ENCODE peak calls at places on chromosome 21, in ten cellular contexts. One of them, this sample, is unnamed.

GRCh38 chr21:26572668-26573381 is at the start of gene CYYR1:
- DNase-seq in osteocyte: peak; percentile 85
- DNase-seq in upper lobe of left lung: peak; percentile 85
- DNase-seq in Calu3: no peak
- DNase-seq in right lobe of liver: peak; percentile 35
- DNase-seq in prostate gland: no peak
- DNase-seq in sigmoid colon: no peak
- DNase-seq in WTC11: peak; percentile 75
- DNase-seq in cardiac muscle cell: peak; percentile 7
- DNase-seq in epithelial cell of esophagus: peak; percentile 35
- DNase-seq in this sample: peak; percentile 56

GRCh38 chr21:38958940-38959685 is 153.4 kb downstream of the ETS2 start:
- DNase-seq in sigmoid colon: peak; percentile 83
- DNase-seq in epithelial cell of esophagus: peak; percentile 72
- DNase-seq in prostate gland: no peak
- DNase-seq in Calu3: peak; percentile 13
- DNase-seq in cardiac muscle cell: peak; percentile 88
- DNase-seq in right lobe of liver: peak; percentile 42
- DNase-seq in upper lobe of left lung: no peak
- DNase-seq in WTC11: no peak
- DNase-seq in osteocyte: no peak
- DNase-seq in this sample: no peak

GRCh38 chr21:25234857-25235801 is 372.2 kb downstream of the MRPL39 start:
- DNase-seq in right lobe of liver: no peak
- DNase-seq in sigmoid colon: no peak
- DNase-seq in osteocyte: no peak
- DNase-seq in cardiac muscle cell: no peak
- DNase-seq in WTC11: no peak
- DNase-seq in epithelial cell of esophagus: no peak
- DNase-seq in upper lobe of left lung: no peak
- DNase-seq in Calu3: no peak
- DNase-seq in prostate gland: no peak
- DNase-seq in this sample: no peak

GRCh38 chr21:42513151-42513984 is at the start of gene SLC37A1:
- DNase-seq in Calu3: peak; percentile 35
- DNase-seq in cardiac muscle cell: no peak
- DNase-seq in epithelial cell of esophagus: peak; percentile 28
- DNase-seq in osteocyte: no peak
- DNase-seq in sigmoid colon: peak; percentile 61
- DNase-seq in WTC11: peak; percentile 62
- DNase-seq in right lobe of liver: peak; percentile 57
- DNase-seq in upper lobe of left lung: peak; percentile 92
- DNase-seq in prostate gland: no peak
- DNase-seq in this sample: peak; percentile 35

GRCh38 chr21:24428539-24429186 is 1178.6 kb downstream of the MRPL39 start:
- DNase-seq in osteocyte: no peak
- DNase-seq in WTC11: no peak
- DNase-seq in prostate gland: no peak
- DNase-seq in upper lobe of left lung: no peak
- DNase-seq in Calu3: no peak
- DNase-seq in cardiac muscle cell: no peak
- DNase-seq in right lobe of liver: no peak
- DNase-seq in epithelial cell of esophagus: no peak
- DNase-seq in sigmoid colon: no peak
- DNase-seq in this sample: no peak

GRCh38 chr21:44259082-44259705 is 2.5 kb downstream of the DNMT3L start:
- DNase-seq in WTC11: no peak
- DNase-seq in cardiac muscle cell: peak; percentile 51
- DNase-seq in sigmoid colon: no peak
- DNase-seq in epithelial cell of esophagus: no peak
- DNase-seq in upper lobe of left lung: no peak
- DNase-seq in Calu3: no peak
- DNase-seq in right lobe of liver: no peak
- DNase-seq in osteocyte: no peak
- DNase-seq in prostate gland: no peak
- DNase-seq in this sample: no peak

GRCh38 chr21:40680311-40680710 is 166.6 kb downstream of the DSCAM start:
- DNase-seq in Calu3: no peak
- DNase-seq in epithelial cell of esophagus: no peak
- DNase-seq in cardiac muscle cell: no peak
- DNase-seq in WTC11: no peak
- DNase-seq in upper lobe of left lung: no peak
- DNase-seq in osteocyte: no peak
- DNase-seq in prostate gland: no peak
- DNase-seq in right lobe of liver: no peak
- DNase-seq in sigmoid colon: no peak
- DNase-seq in this sample: no peak

GRCh38 chr21:42043201-42043895 is 27.8 kb upstream of the UMODL1 start:
- DNase-seq in WTC11: no peak
- DNase-seq in cardiac muscle cell: no peak
- DNase-seq in epithelial cell of esophagus: no peak
- DNase-seq in sigmoid colon: no peak
- DNase-seq in Calu3: no peak
- DNase-seq in osteocyte: no peak
- DNase-seq in prostate gland: no peak
- DNase-seq in right lobe of liver: no peak
- DNase-seq in upper lobe of left lung: no peak
- DNase-seq in this sample: no peak

GRCh38 chr21:39083377-39084008 is 99.8 kb downstream of the PSMG1 start:
- DNase-seq in sigmoid colon: no peak
- DNase-seq in epithelial cell of esophagus: peak; percentile 90
- DNase-seq in cardiac muscle cell: peak; percentile 52
- DNase-seq in right lobe of liver: peak; percentile 76
- DNase-seq in Calu3: no peak
- DNase-seq in WTC11: no peak
- DNase-seq in osteocyte: no peak
- DNase-seq in prostate gland: peak; percentile 73
- DNase-seq in upper lobe of left lung: no peak
- DNase-seq in this sample: no peak

GRCh38 chr21:39885119-39885848 is 18.0 kb downstream of the PCP4 start:
- DNase-seq in right lobe of liver: no peak
- DNase-seq in epithelial cell of esophagus: no peak
- DNase-seq in osteocyte: no peak
- DNase-seq in upper lobe of left lung: peak; percentile 49
- DNase-seq in cardiac muscle cell: no peak
- DNase-seq in Calu3: no peak
- DNase-seq in sigmoid colon: peak; percentile 91
- DNase-seq in prostate gland: no peak
- DNase-seq in WTC11: no peak
- DNase-seq in this sample: no peak

GRCh38 chr21:43305811-43306311 is 121.1 kb downstream of the SIK1 start:
- DNase-seq in upper lobe of left lung: no peak
- DNase-seq in Calu3: no peak
- DNase-seq in sigmoid colon: peak; percentile 58
- DNase-seq in cardiac muscle cell: no peak
- DNase-seq in WTC11: no peak
- DNase-seq in right lobe of liver: peak; percentile 17
- DNase-seq in osteocyte: no peak
- DNase-seq in prostate gland: no peak
- DNase-seq in epithelial cell of esophagus: no peak
- DNase-seq in this sample: no peak

GRCh38 chr21:18368193-18368592 is 35.4 kb downstream of the TMPRSS15 start:
- DNase-seq in Calu3: no peak
- DNase-seq in upper lobe of left lung: no peak
- DNase-seq in prostate gland: no peak
- DNase-seq in WTC11: no peak
- DNase-seq in cardiac muscle cell: no peak
- DNase-seq in epithelial cell of esophagus: no peak
- DNase-seq in osteocyte: no peak
- DNase-seq in right lobe of liver: no peak
- DNase-seq in sigmoid colon: no peak
- DNase-seq in this sample: no peak

GRCh38 chr21:18370292-18370691 is 33.3 kb downstream of the TMPRSS15 start:
- DNase-seq in osteocyte: no peak
- DNase-seq in Calu3: no peak
- DNase-seq in cardiac muscle cell: no peak
- DNase-seq in WTC11: no peak
- DNase-seq in epithelial cell of esophagus: no peak
- DNase-seq in right lobe of liver: no peak
- DNase-seq in sigmoid colon: no peak
- DNase-seq in prostate gland: no peak
- DNase-seq in upper lobe of left lung: no peak
- DNase-seq in this sample: no peak

GRCh38 chr21:18373631-18374030 is 30.0 kb downstream of the TMPRSS15 start:
- DNase-seq in epithelial cell of esophagus: no peak
- DNase-seq in right lobe of liver: no peak
- DNase-seq in cardiac muscle cell: no peak
- DNase-seq in upper lobe of left lung: no peak
- DNase-seq in WTC11: no peak
- DNase-seq in sigmoid colon: no peak
- DNase-seq in prostate gland: no peak
- DNase-seq in Calu3: no peak
- DNase-seq in osteocyte: no peak
- DNase-seq in this sample: no peak

DNA sequence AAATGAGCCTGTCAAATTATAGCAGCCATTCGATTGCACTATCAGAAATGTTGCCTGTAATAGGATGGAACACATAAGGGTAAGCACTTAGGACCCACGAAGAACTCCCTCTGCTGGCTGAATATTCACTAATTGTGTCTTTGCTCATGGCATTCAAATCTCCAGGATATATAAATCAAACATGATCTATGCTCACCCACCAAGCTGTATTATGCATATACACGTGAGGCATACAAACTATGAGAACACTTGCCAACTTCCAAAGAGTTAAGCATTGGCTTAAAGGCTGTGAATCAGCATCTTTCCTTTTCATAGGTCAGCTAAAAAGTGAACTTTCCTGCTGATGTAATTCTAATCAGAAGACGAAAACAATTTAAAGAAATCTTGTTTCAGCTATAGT is 34.5 kb downstream of the TMPRSS15 start:
- DNase-seq in osteocyte: no peak
- DNase-seq in upper lobe of left lung: no peak
- DNase-seq in sigmoid colon: no peak
- DNase-seq in prostate gland: no peak
- DNase-seq in cardiac muscle cell: no peak
- DNase-seq in Calu3: no peak
- DNase-seq in right lobe of liver: no peak
- DNase-seq in WTC11: no peak
- DNase-seq in epithelial cell of esophagus: peak; percentile 1
- DNase-seq in this sample: no peak
- TF ChIP-seq CTCF in osteocyte: peak; percentile 48
- TF ChIP-seq CTCF in upper lobe of left lung: no peak
- TF ChIP-seq CTCF in sigmoid colon: no peak
- TF ChIP-seq CTCF in prostate gland: no peak
- TF ChIP-seq CTCF in cardiac muscle cell: no peak
- TF ChIP-seq CTCF in Calu3: no peak
- TF ChIP-seq CTCF in right lobe of liver: no peak
- TF ChIP-seq CTCF in WTC11: no peak
- TF ChIP-seq CTCF in epithelial cell of esophagus: no peak
- TF ChIP-seq CTCF in this sample: peak; percentile 29

DNA sequence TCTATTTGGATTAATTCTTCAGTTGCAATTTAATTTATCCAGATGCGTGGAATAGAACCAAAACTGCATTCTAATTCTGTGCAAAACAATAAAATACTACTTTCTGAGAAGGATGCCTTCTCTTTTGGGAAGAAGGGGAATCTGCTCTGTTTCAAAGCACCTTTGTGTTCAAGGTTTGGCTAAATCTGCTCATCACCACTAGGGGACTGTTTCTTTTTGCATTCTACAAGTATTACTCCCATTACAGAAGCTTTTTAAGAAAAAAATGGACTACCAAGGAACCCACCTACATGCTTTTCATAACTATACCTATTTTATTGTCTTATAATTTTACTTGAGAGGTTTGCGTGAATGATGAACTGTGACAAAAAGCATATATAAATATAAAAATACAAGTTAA is 18.2 kb downstream of the MRPS6 start:
- DNase-seq in cardiac muscle cell: peak; percentile 11
- DNase-seq in osteocyte: no peak
- DNase-seq in WTC11: no peak
- DNase-seq in sigmoid colon: no peak
- DNase-seq in epithelial cell of esophagus: no peak
- DNase-seq in right lobe of liver: no peak
- DNase-seq in prostate gland: no peak
- DNase-seq in Calu3: no peak
- DNase-seq in upper lobe of left lung: no peak
- DNase-seq in this sample: no peak
- TF ChIP-seq CTCF in cardiac muscle cell: peak; percentile 45
- TF ChIP-seq CTCF in osteocyte: peak; percentile 43
- TF ChIP-seq CTCF in WTC11: no peak
- TF ChIP-seq CTCF in sigmoid colon: peak; percentile 12
- TF ChIP-seq CTCF in epithelial cell of esophagus: peak; percentile 31
- TF ChIP-seq CTCF in right lobe of liver: peak; percentile 26
- TF ChIP-seq CTCF in prostate gland: no peak
- TF ChIP-seq CTCF in Calu3: no peak
- TF ChIP-seq CTCF in upper lobe of left lung: peak; percentile 18
- TF ChIP-seq CTCF in this sample: peak; percentile 53

GRCh38 chr21:34115160-34115559 is 41.8 kb downstream of the MRPS6 start:
- DNase-seq in Calu3: no peak
- DNase-seq in upper lobe of left lung: no peak
- DNase-seq in epithelial cell of esophagus: no peak
- DNase-seq in cardiac muscle cell: no peak
- DNase-seq in WTC11: no peak
- DNase-seq in right lobe of liver: no peak
- DNase-seq in sigmoid colon: no peak
- DNase-seq in osteocyte: no peak
- DNase-seq in prostate gland: no peak
- DNase-seq in this sample: no peak
- TF ChIP-seq CTCF in Calu3: no peak
- TF ChIP-seq CTCF in upper lobe of left lung: no peak
- TF ChIP-seq CTCF in epithelial cell of esophagus: no peak
- TF ChIP-seq CTCF in cardiac muscle cell: no peak
- TF ChIP-seq CTCF in WTC11: no peak
- TF ChIP-seq CTCF in right lobe of liver: no peak
- TF ChIP-seq CTCF in sigmoid colon: no peak
- TF ChIP-seq CTCF in osteocyte: no peak
- TF ChIP-seq CTCF in prostate gland: no peak
- TF ChIP-seq CTCF in this sample: no peak

GRCh38 chr21:36707763-36708511 is 9.0 kb downstream of the SIM2 start:
- DNase-seq in epithelial cell of esophagus: no peak
- DNase-seq in osteocyte: peak; percentile 82
- DNase-seq in right lobe of liver: no peak
- DNase-seq in prostate gland: no peak
- DNase-seq in WTC11: no peak
- DNase-seq in sigmoid colon: peak; percentile 50
- DNase-seq in cardiac muscle cell: no peak
- DNase-seq in upper lobe of left lung: peak; percentile 81
- DNase-seq in Calu3: no peak
- DNase-seq in this sample: no peak

GRCh38 chr21:36705679-36706481 is 7.0 kb downstream of the SIM2 start:
- DNase-seq in osteocyte: peak; percentile 70
- DNase-seq in Calu3: no peak
- DNase-seq in cardiac muscle cell: no peak
- DNase-seq in WTC11: peak; percentile 78
- DNase-seq in sigmoid colon: no peak
- DNase-seq in right lobe of liver: no peak
- DNase-seq in epithelial cell of esophagus: no peak
- DNase-seq in upper lobe of left lung: no peak
- DNase-seq in prostate gland: no peak
- DNase-seq in this sample: no peak

GRCh38 chr21:36708512-36709029 is 9.7 kb downstream of the SIM2 start:
- DNase-seq in sigmoid colon: no peak
- DNase-seq in WTC11: no peak
- DNase-seq in osteocyte: no peak
- DNase-seq in cardiac muscle cell: no peak
- DNase-seq in right lobe of liver: no peak
- DNase-seq in Calu3: no peak
- DNase-seq in upper lobe of left lung: no peak
- DNase-seq in prostate gland: no peak
- DNase-seq in epithelial cell of esophagus: no peak
- DNase-seq in this sample: no peak

GRCh38 chr21:36706482-36706852 is 7.6 kb downstream of the SIM2 start:
- DNase-seq in WTC11: no peak
- DNase-seq in osteocyte: peak; percentile 66
- DNase-seq in Calu3: no peak
- DNase-seq in upper lobe of left lung: no peak
- DNase-seq in right lobe of liver: no peak
- DNase-seq in prostate gland: no peak
- DNase-seq in cardiac muscle cell: no peak
- DNase-seq in epithelial cell of esophagus: no peak
- DNase-seq in sigmoid colon: no peak
- DNase-seq in this sample: no peak

GRCh38 chr21:36706951-36707762 is 8.2 kb downstream of the SIM2 start:
- DNase-seq in WTC11: no peak
- DNase-seq in cardiac muscle cell: peak; percentile 30
- DNase-seq in upper lobe of left lung: no peak
- DNase-seq in right lobe of liver: no peak
- DNase-seq in epithelial cell of esophagus: no peak
- DNase-seq in sigmoid colon: no peak
- DNase-seq in Calu3: no peak
- DNase-seq in osteocyte: peak; percentile 73
- DNase-seq in prostate gland: no peak
- DNase-seq in this sample: no peak
- TF ChIP-seq CTCF in WTC11: no peak
- TF ChIP-seq CTCF in cardiac muscle cell: peak; percentile 29
- TF ChIP-seq CTCF in upper lobe of left lung: no peak
- TF ChIP-seq CTCF in right lobe of liver: no peak
- TF ChIP-seq CTCF in epithelial cell of esophagus: peak; percentile 15
- TF ChIP-seq CTCF in sigmoid colon: no peak
- TF ChIP-seq CTCF in Calu3: no peak
- TF ChIP-seq CTCF in osteocyte: peak; percentile 38
- TF ChIP-seq CTCF in prostate gland: no peak
- TF ChIP-seq CTCF in this sample: no peak

This sample was measured in progenitor cell of endocrine pancreas.